ENCODE peak calls at places on chromosomes 6 and 20, in five cellular contexts. U is prostate gland, B is AG09319, X is GM10248, L is lower lobe of right lung. P is an unnamed sample.

GRCh38 chr6:125844989-125845388 is 54.2 kb downstream of the NCOA7 start:
- DNase-seq in L (no peak), B (no peak), X (no peak), U (no peak), P (no peak)

GRCh38 chr6:113707194-113707593 is 150.0 kb upstream of the MARCKS start:
- DNase-seq in B (no peak), X (no peak), U (no peak), L (no peak), P (no peak)

GRCh38 chr6:140153703-140154102 is 779.3 kb upstream of the CITED2 start:
- DNase-seq in X (no peak), U (no peak), B (no peak), L (no peak), P (no peak)

GRCh38 chr6:111888928-111889696 is 15.9 kb upstream of the FYN start:
- DNase-seq in U (no peak), L (no peak), B (no peak), X (no peak), P (no peak)

GRCh38 chr20:24034820-24035219 is 46.2 kb upstream of the GGTLC1 start:
- DNase-seq in U (peak; percentile 15), L (no peak), X (no peak), B (no peak), P (no peak)

GRCh38 chr20:21796059-21796458 is 90.6 kb downstream of the PAX1 start:
- DNase-seq in B (no peak), U (no peak), L (no peak), X (no peak), P (peak; percentile 15)

GRCh38 chr6:6875818-6876470 is 231.8 kb upstream of the RREB1 start:
- DNase-seq in L (no peak), X (no peak), B (no peak), U (no peak), P (no peak)

GRCh38 chr20:15930324-15931305 is 642.6 kb downstream of the KIF16B start:
- DNase-seq in B (no peak), X (no peak), U (peak; percentile 15), L (no peak), P (no peak)

GRCh38 chr20:59645761-59646171 is 41.4 kb downstream of the PHACTR3 start:
- DNase-seq in B (no peak), L (no peak), U (no peak), X (no peak), P (no peak)

GRCh38 chr20:325889-326644 is 715 bp downstream of the SOX12 start:
- DNase-seq in U (peak; percentile 64), X (peak; percentile 66), B (no peak), L (peak; percentile 80), P (peak; percentile 75)

GRCh38 chr6:26031151-26031594 is 56.1 kb upstream of the HFE start:
- DNase-seq in X (no peak), U (no peak), B (no peak), L (no peak), P (no peak)

GRCh38 chr6:149779644-149779963 is 30.1 kb downstream of the PCMT1 start:
- DNase-seq in L (no peak), X (no peak), B (no peak), U (no peak), P (no peak)

GRCh38 chr6:97392735-97393134 is 109.7 kb upstream of the MMS22L start:
- DNase-seq in B (no peak), X (no peak), L (no peak), U (no peak), P (no peak)

GRCh38 chr6:41673704-41674000 is 35.4 kb downstream of the MDFI start:
- DNase-seq in U (no peak), X (no peak), B (no peak), L (no peak), P (no peak)

GRCh38 chr6:3913958-3914337 is 64.8 kb downstream of the FAM50B start:
- DNase-seq in L (no peak), X (no peak), B (no peak), U (peak; percentile 22), P (no peak)

GRCh38 chr20:62126141-62126540 is 3.9 kb downstream of the LSM14B start:
- DNase-seq in L (no peak), X (no peak), U (no peak), B (no peak), P (no peak)

GRCh38 chr6:83592770-83593394 is 80.5 kb downstream of the PRSS35 start:
- DNase-seq in X (peak; percentile 36), U (no peak), B (no peak), L (no peak), P (no peak)

GRCh38 chr6:73180718-73181619 is 44.3 kb downstream of the KHDC1L start:
- DNase-seq in L (no peak), X (peak; percentile 56), U (no peak), B (peak; percentile 60), P (no peak)

GRCh38 chr6:133166706-133167105 is 74.5 kb upstream of the EYA4 start:
- DNase-seq in L (no peak), B (no peak), X (no peak), U (no peak), P (no peak)

GRCh38 chr20:23092409-23092756 is 6.3 kb upstream of the CD93 start:
- DNase-seq in X (no peak), L (no peak), B (no peak), U (no peak), P (no peak)

GRCh38 chr20:4225778-4226177 is 210.4 kb upstream of the RNF24 start:
- DNase-seq in X (no peak), B (peak; percentile 73), L (no peak), U (no peak), P (no peak)

GRCh38 chr6:134198093-134198492 is 119.8 kb downstream of the SGK1 start:
- DNase-seq in B (no peak), U (no peak), L (no peak), X (no peak), P (no peak)

GRCh38 chr6:84774174-84775158 is 10.1 kb upstream of the TBX18 start:
- DNase-seq in X (peak; percentile 57), B (no peak), U (no peak), L (peak; percentile 50), P (peak; percentile 34)

GRCh38 chr20:19784511-19785172 is 26.6 kb downstream of the RIN2 start:
- DNase-seq in B (peak; percentile 72), X (peak; percentile 60), L (peak; percentile 75), U (peak; percentile 79), P (peak; percentile 56)

GRCh38 chr6:40425192-40425919 is 161.8 kb downstream of the LRFN2 start:
- DNase-seq in X (no peak), L (no peak), B (no peak), U (peak; percentile 68), P (no peak)

GRCh38 chr6:30928677-30929076 is 3.3 kb downstream of the SFTA2 start:
- DNase-seq in U (no peak), B (no peak), L (no peak), X (no peak), P (peak; percentile 30)

GRCh38 chr6:111823831-111824607 is 49.2 kb downstream of the FYN start:
- DNase-seq in X (no peak), L (no peak), U (no peak), B (peak; percentile 15), P (peak; percentile 61)

GRCh38 chr6:144500886-144501285 is 215.8 kb downstream of the UTRN start:
- DNase-seq in X (no peak), U (no peak), L (no peak), B (no peak), P (peak; percentile 11)

GRCh38 chr20:21705466-21706344 is at the start of gene PAX1:
- DNase-seq in U (no peak), X (no peak), L (no peak), B (no peak), P (no peak)

GRCh38 chr6:5509106-5509505 is 247.8 kb downstream of the FARS2 start:
- DNase-seq in U (no peak), L (no peak), X (no peak), B (no peak), P (no peak)

GRCh38 chr6:107230448-107230847 is 115.1 kb upstream of the BEND3 start:
- DNase-seq in B (no peak), U (no peak), L (no peak), X (no peak), P (no peak)

GRCh38 chr6:35031611-35032529 is 109.3 kb downstream of the TCP11 start:
- DNase-seq in X (no peak), U (no peak), B (no peak), L (no peak), P (no peak)

GRCh38 chr6:55963301-55963700 is 87.9 kb upstream of the BMP5 start:
- DNase-seq in U (no peak), B (no peak), L (no peak), X (no peak), P (no peak)
- TF ChIP-seq CTCF in U (no peak), B (peak; percentile 31), L (no peak), X (no peak), P (no peak)

GRCh38 chr20:44196278-44196677 is 9.3 kb upstream of the JPH2 start:
- DNase-seq in L (no peak), X (no peak), B (no peak), U (no peak), P (no peak)
- TF ChIP-seq CTCF in L (no peak), X (no peak), B (peak; percentile 5), U (no peak), P (peak; percentile 16)

DNA sequence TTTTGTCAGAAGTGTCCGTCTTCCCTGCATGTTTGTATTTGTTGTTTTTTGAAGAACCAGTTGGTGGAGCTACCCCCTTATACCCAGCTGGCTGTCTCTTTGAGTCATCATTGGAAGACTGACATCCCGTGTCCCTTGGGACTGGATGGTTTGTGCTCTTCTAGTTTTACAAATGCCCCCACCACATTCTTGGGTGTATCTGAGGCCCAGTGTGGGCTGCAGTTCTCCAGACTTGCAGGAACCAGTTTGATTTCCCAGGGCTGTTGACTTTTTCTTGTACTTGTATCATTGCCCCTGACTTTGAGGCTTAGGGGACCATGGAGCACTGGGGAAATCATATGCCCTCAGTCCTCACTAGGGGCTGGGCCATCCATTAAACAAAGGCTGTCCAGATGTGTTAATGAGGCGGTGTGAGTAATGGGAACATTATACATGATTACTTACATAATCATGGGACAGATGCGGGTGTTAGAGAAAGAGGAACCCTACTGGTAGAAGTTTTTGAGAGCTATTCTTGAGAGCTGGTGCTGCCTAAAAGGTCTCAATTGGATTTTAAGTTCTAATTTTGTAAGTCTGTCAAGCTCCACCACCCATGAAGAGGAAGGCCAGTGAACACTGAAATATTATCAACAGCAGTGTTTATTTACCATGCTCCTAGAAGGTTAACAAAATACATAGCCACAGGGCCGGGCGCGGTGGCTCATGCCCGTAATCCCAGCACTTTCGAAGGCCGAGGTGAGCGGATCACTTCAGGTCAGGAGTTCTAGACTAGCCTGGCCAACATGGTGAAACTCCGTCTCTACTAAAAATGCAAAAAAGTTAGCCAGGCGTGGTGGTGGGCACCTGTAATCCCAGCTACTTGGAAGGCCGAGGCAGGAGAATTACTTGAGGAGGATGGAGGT is 8.5 kb downstream of the JARID2 start:
- DNase-seq in X (no peak), B (no peak), L (no peak), U (no peak), P (no peak)
- TF ChIP-seq CTCF in X (peak; percentile 31), B (no peak), L (no peak), U (no peak), P (no peak)

GRCh38 chr6:138865480-138866101 is 69.7 kb downstream of the ECT2L start:
- DNase-seq in U (no peak), X (no peak), B (no peak), L (no peak), P (no peak)

GRCh38 chr6:138864343-138864890 is 68.5 kb downstream of the ECT2L start:
- DNase-seq in X (no peak), U (no peak), L (no peak), B (no peak), P (no peak)

DNA sequence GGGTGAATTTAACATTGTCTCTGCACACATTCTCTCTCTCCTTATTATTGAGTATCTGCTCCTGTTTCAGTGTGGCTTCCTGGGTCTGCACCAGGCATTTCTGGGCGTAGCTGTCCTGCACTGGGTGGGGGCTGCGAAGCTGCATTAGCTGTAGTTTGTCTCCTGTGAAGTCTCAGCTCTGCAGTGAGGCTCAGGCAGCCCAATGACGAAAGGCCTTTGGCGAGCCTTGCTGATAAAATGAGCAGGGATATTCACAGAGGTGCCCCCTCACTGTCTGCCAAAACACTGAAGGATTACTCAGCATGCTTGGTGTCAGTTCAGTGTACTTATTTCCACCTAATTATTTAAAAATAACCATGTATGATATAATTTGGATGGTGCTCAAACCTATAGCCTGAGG is 73.5 kb downstream of the ECT2L start:
- DNase-seq in U (no peak), L (no peak), X (no peak), B (no peak), P (no peak)
- TF ChIP-seq CTCF in U (no peak), L (no peak), X (no peak), B (no peak), P (no peak)

P was measured in activated CD8-positive, alpha-beta T cell treated with anti-CD3 and anti-CD28 coated beads for 36 hours.